ENCODE peak calls at places on chromosome 1, in six cellular contexts. I is esophagus muscularis mucosa, Z is heart left ventricle, C is A549, T is GM12878, G is H1. A is an unnamed sample. For H3K4me1, the result is how much of the 10 kb centered on the place peaks cover.

GRCh38 chr1:61100578-61100977 is 18.2 kb downstream of the NFIA start:
- DNase-seq in Z (no peak), I (no peak), G (no peak), C (no peak), T (no peak), A (no peak)

GRCh38 chr1:52268372-52268771 is 97.6 kb downstream of the CC2D1B start:
- DNase-seq in T (no peak), Z (no peak), C (no peak), I (no peak), G (no peak), A (no peak)

GRCh38 chr1:121587777-121588176 is 403.0 kb downstream of the SRGAP2C start:
- DNase-seq in G (no peak), I (no peak), Z (no peak), T (no peak), C (no peak), A (no peak)

GRCh38 chr1:158686430-158687009 is at the start of gene SPTA1:
- DNase-seq in G (no peak), Z (no peak), C (no peak), T (no peak), I (no peak), A (no peak)

GRCh38 chr1:6007318-6008083 is 15.3 kb upstream of the NPHP4 start:
- DNase-seq in G (no peak), I (no peak), Z (no peak), C (no peak), T (no peak), A (peak)

GRCh38 chr1:219549215-219549614 is 63.7 kb downstream of the ZC3H11B start:
- DNase-seq in C (no peak), T (no peak), G (no peak), I (no peak), Z (no peak), A (no peak)

GRCh38 chr1:25916460-25916859 is 10.2 kb upstream of the STMN1 start:
- DNase-seq in Z (no peak), G (no peak), T (no peak), I (no peak), C (no peak), A (no peak)

GRCh38 chr1:203311368-203312301 is 6.3 kb downstream of the BTG2 start:
- DNase-seq in T (no peak), C (no peak), G (no peak), Z (no peak), I (no peak), A (no peak)

GRCh38 chr1:115186871-115187270 is 97.6 kb upstream of the TSPAN2 start:
- DNase-seq in Z (no peak), G (no peak), C (no peak), T (no peak), I (peak), A (no peak)

GRCh38 chr1:54577612-54578011 is 29.6 kb downstream of the ACOT11 start:
- DNase-seq in C (no peak), T (no peak), I (no peak), G (no peak), Z (peak), A (peak)

GRCh38 chr1:239608469-239608868 is 222.1 kb downstream of the CHRM3 start:
- DNase-seq in I (no peak), C (no peak), Z (no peak), T (no peak), G (no peak), A (no peak)

GRCh38 chr1:110615548-110616130 is 9.5 kb upstream of the KCNA2 start:
- DNase-seq in I (no peak), T (no peak), C (peak), Z (peak), G (peak), A (no peak)

GRCh38 chr1:150148834-150149489 is 754 bp upstream of the PLEKHO1 start:
- DNase-seq in C (no peak), T (no peak), Z (no peak), I (no peak), G (no peak), A (no peak)

GRCh38 chr1:161473363-161473762 is 31.9 kb upstream of the FCGR2A start:
- DNase-seq in Z (no peak), I (no peak), T (no peak), G (peak), C (no peak), A (no peak)

GRCh38 chr1:93908394-93909145 is 660 bp downstream of the GCLM start:
- DNase-seq in Z (peak), C (peak), I (no peak), G (peak), T (no peak), A (peak)

GRCh38 chr1:19010503-19010902 is 54.0 kb upstream of the IFFO2 start:
- DNase-seq in G (no peak), C (no peak), I (no peak), Z (no peak), T (no peak), A (no peak)

GRCh38 chr1:244254467-244254866 is 197.2 kb downstream of the ADSS2 start:
- DNase-seq in G (no peak), C (no peak), Z (peak), T (no peak), I (no peak), A (peak)

GRCh38 chr1:235107368-235108184 is 21.1 kb downstream of the TOMM20 start:
- DNase-seq in T (no peak), Z (no peak), I (no peak), C (no peak), G (peak), A (no peak)

GRCh38 chr1:92441316-92442311 is 45.1 kb downstream of the GFI1 start:
- DNase-seq in Z (no peak), I (no peak), T (no peak), G (peak), C (peak), A (no peak)

GRCh38 chr1:21334214-21335087 is 44.2 kb upstream of the ECE1 start:
- DNase-seq in Z (peak), C (peak), I (no peak), G (peak), T (peak), A (peak)

GRCh38 chr1:32539584-32540571 is 651 bp downstream of the ZBTB8A start:
- DNase-seq in I (no peak), C (peak), Z (peak), G (peak), T (no peak), A (no peak)

GRCh38 chr1:206925116-206925736 is 3.5 kb upstream of the FCMR start:
- DNase-seq in Z (peak), C (no peak), G (no peak), T (peak), I (no peak), A (peak)

GRCh38 chr1:208179850-208180416 is 64.3 kb downstream of the PLXNA2 start:
- DNase-seq in G (no peak), Z (no peak), C (no peak), T (no peak), I (no peak), A (no peak)

GRCh38 chr1:203858975-203859374 is 2.4 kb upstream of the SNRPE start:
- DNase-seq in C (no peak), T (no peak), I (no peak), Z (no peak), G (no peak), A (no peak)

GRCh38 chr1:30809514-30810263 is 52.1 kb upstream of the LAPTM5 start:
- DNase-seq in Z (no peak), G (no peak), I (no peak), T (no peak), C (no peak), A (no peak)

GRCh38 chr1:110927484-110928075 is 36.1 kb downstream of the LRIF1 start:
- DNase-seq in T (no peak), C (no peak), I (no peak), Z (no peak), G (no peak), A (no peak)

GRCh38 chr1:67869233-67869632 is 36.0 kb upstream of the GNG12 start:
- DNase-seq in I (no peak), Z (no peak), T (no peak), C (no peak), G (no peak), A (no peak)

GRCh38 chr1:162187676-162188075 is 118.2 kb downstream of the NOS1AP start:
- DNase-seq in C (no peak), G (no peak), I (no peak), Z (no peak), T (no peak), A (no peak)

GRCh38 chr1:108570128-108570527 is 10.2 kb downstream of the EEIG2 start:
- DNase-seq in Z (no peak), G (no peak), C (peak), I (no peak), T (no peak), A (no peak)

GRCh38 chr1:153578936-153579335 is 13.3 kb upstream of the S100A2 start:
- DNase-seq in C (no peak), T (no peak), I (no peak), G (no peak), Z (no peak), A (peak)

GRCh38 chr1:44571712-44572571 is 102.3 kb downstream of the TMEM53 start:
- DNase-seq in T (no peak), I (no peak), G (no peak), C (peak), Z (no peak), A (no peak)

GRCh38 chr1:212488436-212489283 is 55.9 kb downstream of the NENF start:
- DNase-seq in I (peak), C (peak), Z (peak), G (no peak), T (no peak), A (no peak)

GRCh38 chr1:27873671-27874384 is 1.5 kb downstream of the THEMIS2 start:
- DNase-seq in I (no peak), Z (no peak), C (no peak), G (no peak), T (no peak), A (peak)

GRCh38 chr1:176241385-176242015 is 34.4 kb upstream of the COP1 start:
- DNase-seq in Z (no peak), G (no peak), T (no peak), I (no peak), C (peak), A (no peak)

GRCh38 chr1:85569122-85569521 is 11.4 kb upstream of the CCN1 start:
- DNase-seq in Z (no peak), C (no peak), T (no peak), G (no peak), I (no peak), A (no peak)

GRCh38 chr1:2535455-2535854 is 5.4 kb upstream of the HES5 start:
- DNase-seq in T (no peak), I (no peak), Z (no peak), C (no peak), G (no peak), A (no peak)

GRCh38 chr1:110361856-110362255 is 22.7 kb downstream of the RBM15 start:
- DNase-seq in I (no peak), T (no peak), G (no peak), C (no peak), Z (no peak), A (no peak)

DNA sequence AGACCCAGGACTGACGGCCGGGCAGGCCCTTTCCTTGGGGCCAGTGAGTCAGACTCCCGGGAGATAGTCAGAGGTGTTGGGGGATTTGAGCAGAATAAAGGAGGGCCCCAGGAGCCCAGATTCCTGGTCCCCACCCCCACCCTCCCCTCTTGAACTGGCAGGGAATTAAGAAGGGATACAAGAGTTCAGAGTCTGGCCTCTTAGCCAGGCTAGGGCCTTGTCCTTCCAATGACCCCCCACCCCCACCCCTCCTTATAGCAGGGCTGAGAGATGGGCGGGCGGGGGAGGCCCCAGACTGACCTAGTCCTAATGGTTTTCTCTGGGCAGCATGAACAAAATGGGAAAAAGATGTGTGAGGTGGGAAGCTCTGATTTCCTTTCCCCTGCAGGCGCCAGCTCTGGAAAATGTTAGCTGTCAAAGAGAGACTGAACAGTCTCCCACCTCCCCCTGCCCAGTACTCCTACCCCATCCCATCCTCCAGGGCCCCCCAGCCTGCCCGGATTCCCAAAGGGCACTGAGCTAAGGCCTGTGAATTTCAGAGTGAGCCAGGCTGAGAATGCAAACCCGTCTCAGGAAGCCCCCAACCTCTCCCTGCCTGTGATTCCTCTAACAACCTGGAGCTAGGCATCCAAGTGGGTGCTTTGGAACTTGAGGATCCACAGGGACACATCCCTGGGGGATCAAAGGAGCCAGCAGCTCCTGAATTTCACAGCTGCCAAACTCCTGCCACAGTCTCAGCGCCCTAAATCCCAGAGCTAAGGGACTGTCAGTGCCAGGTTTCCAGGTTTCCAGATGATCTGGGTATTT is 5.8 kb upstream of the CRABP2 start:
- DNase-seq in C (no peak), Z (no peak), T (no peak), I (no peak), G (peak), A (no peak)
- H3K4me1 ChIP-seq in C (half or more), Z (under half), T (under half), I (half or more), G (under half), A (under half)

DNA sequence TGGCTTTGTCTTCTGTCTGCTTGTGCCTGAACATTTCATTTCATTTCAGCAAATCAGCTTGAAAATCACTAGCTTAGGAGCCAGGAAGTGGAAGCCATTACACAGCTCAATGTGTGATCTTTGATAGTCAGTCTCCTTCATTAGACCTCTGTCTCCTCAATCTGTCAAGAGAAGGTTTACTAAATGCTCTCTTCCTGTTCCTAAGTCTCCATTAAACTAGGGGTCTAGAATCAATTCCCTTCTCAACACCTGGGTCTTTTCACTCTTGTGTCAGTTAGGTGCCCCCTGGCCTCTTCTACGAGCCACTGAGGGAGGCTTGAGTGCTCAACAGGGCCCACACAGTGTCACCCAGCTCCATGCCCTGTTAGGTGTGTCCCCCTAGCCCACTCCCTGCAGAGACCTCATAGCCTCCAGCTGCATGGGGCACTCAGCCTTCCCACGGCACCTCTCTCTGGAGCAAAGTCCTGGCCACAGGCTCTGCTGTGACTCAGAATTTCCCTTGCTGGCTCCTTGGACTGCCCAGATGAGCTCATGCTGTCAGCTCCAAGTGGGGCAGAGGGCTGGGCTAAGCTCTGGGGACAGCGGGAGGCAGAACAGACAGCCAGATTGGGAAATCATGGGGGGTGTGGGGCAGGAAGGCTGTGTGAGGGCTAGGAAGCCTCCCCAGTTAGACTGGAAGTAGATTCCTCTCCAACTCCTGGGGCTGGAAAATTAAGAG is 115.7 kb upstream of the IPO9 start:
- DNase-seq in C (peak), I (peak), T (no peak), Z (peak), G (no peak), A (peak)
- TF ChIP-seq POLR2A in C (no peak), I (no peak), T (no peak), Z (peak), G (no peak), A (no peak)

GRCh38 chr1:155978973-155979429 is 654 bp upstream of the ARHGEF2 start:
- DNase-seq in I (no peak), Z (peak), G (no peak), T (no peak), C (no peak), A (peak)

GRCh38 chr1:155977607-155978324 is 581 bp downstream of the ARHGEF2 start:
- DNase-seq in Z (peak), I (no peak), T (no peak), C (no peak), G (peak), A (no peak)

GRCh38 chr1:155981266-155982088 is 3.1 kb upstream of the ARHGEF2 start:
- DNase-seq in G (no peak), C (no peak), Z (no peak), I (no peak), T (no peak), A (peak)

GRCh38 chr1:155978325-155978972 is at the start of gene ARHGEF2:
- DNase-seq in I (peak), C (peak), G (peak), T (no peak), Z (peak), A (peak)

DNA sequence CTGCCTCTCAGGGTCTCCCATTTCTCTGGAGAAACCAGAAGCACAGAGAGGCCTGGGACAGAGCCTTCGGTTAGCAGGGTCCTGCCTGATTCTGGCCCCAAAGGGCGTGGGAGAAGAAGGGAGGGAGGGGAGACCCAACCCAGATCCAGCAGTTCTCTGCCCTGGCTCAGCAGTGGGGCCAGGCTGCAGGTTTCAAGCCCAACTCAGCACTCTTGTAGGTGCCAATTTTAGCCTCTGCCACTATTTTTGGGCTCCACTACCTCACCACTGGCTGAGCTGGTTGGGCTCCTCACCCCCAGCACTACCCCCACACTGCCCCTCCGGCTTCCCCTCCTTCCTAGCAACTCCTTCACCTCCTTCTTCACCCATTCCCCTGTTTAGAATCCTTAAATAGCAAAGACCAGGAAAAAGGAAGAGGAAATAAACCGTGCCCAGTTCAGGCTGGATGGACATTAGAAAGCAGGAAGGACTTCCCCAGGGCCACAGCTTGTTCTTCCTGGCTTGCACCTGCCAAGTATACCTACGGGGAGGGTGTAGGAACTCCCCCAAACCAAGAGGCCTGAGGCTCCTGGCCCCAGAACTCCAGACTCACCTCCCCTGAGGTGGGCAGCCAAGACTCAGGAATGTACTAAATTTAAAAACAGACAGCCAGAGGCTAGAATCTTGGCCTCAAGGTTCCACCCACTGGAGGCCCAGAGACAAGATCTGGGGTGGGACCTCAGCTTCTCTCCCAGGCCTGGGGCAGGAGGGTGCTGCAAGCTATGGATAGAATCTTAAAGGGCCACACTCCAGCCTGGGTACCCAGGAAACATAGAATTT is 1.4 kb upstream of the ARHGEF2 start:
- DNase-seq in I (no peak), T (no peak), Z (peak), C (no peak), G (no peak), A (peak)
- H3K4me1 ChIP-seq in I (half or more), T (under half), Z (half or more), C (half or more), G (half or more), A (half or more)

GRCh38 chr1:24020470-24020869 is 40.3 kb upstream of the SRSF10 start:
- DNase-seq in T (no peak), I (no peak), G (no peak), Z (no peak), C (no peak), A (no peak)

GRCh38 chr1:24018611-24019580 is 38.8 kb upstream of the SRSF10 start:
- DNase-seq in I (peak), Z (peak), T (no peak), C (peak), G (peak), A (no peak)

GRCh38 chr1:24020032-24020431 is 39.9 kb upstream of the SRSF10 start:
- DNase-seq in I (no peak), G (no peak), Z (no peak), C (no peak), T (no peak), A (no peak)

GRCh38 chr1:24021403-24022266 is 41.5 kb upstream of the SRSF10 start:
- DNase-seq in G (no peak), Z (peak), T (no peak), I (no peak), C (no peak), A (no peak)

GRCh38 chr1:24022611-24023359 is 42.7 kb upstream of the SRSF10 start:
- DNase-seq in Z (no peak), G (no peak), I (no peak), T (no peak), C (peak), A (no peak)
- TF ChIP-seq POLR2A in Z (no peak), G (no peak), I (no peak), T (no peak), C (no peak), A (no peak)

DNA sequence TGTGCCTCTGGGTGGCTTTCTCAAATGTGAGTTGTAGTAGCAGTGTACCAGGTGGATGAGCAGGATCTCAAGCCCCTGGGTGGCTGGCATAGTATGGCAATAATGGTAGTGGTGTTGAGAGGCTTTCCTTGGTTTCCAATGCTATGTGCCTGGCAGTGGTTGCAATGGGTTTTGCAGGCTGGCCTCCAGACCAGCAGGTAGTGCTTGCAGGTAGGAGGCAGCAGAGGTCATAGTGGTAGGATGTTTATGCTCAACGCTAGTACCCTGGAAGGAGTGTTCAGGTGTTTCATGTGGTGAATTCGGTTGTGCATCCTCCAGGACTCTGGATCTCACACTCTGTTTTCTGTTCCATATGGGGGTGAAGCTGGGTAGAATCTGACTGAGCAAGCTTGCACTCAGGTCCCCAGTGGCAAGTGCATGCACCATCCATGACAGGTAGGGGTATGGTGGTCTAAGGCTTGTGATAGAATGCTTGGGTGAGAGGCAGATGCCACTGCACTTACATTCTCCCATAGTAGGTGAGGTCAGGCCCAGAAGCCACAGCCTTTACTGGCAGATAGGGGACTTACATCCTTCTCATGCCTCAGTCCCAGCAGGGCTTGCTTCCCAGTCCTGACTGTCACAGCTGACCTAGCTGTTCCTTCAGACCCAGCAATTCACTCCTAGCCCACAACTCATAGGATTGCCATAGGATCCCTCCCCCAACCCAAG is 410.5 kb upstream of the LRRC7 start:
- DNase-seq in I (no peak), G (no peak), C (no peak), T (no peak), Z (no peak), A (no peak)
- H3K4me1 ChIP-seq in I (under half), G (under half), C (under half), T (under half), Z (under half), A (under half)

A was measured in spleen.